ENCODE peak calls at places on chromosomes 2 and 18, in four cellular contexts. One of them, this sample, is unnamed.

GRCh38 chr18:58438161-58438983 is 190.5 kb downstream of the ALPK2 start:
- DNase-seq in GM12878: no peak
- DNase-seq in HepG2: no peak
- DNase-seq in K562: no peak
- DNase-seq in this sample: no peak

GRCh38 chr2:240964221-240964853 is 34.1 kb upstream of the SNED1 start:
- DNase-seq in GM12878: no peak
- DNase-seq in HepG2: no peak
- DNase-seq in K562: no peak
- DNase-seq in this sample: no peak

GRCh38 chr2:206084870-206085741 is 868 bp downstream of the INO80D start:
- DNase-seq in GM12878: no peak
- DNase-seq in HepG2: no peak
- DNase-seq in K562: peak; percentile 58
- DNase-seq in this sample: peak; percentile 23

GRCh38 chr2:101972621-101973434 is 18.9 kb upstream of the IL1R2 start:
- DNase-seq in GM12878: no peak
- DNase-seq in HepG2: no peak
- DNase-seq in K562: no peak
- DNase-seq in this sample: no peak

GRCh38 chr18:11657152-11657551 is 31.9 kb upstream of the GNAL start:
- DNase-seq in GM12878: no peak
- DNase-seq in HepG2: no peak
- DNase-seq in K562: no peak
- DNase-seq in this sample: no peak

GRCh38 chr2:38505779-38506178 is 96.9 kb downstream of the HNRNPLL start:
- DNase-seq in GM12878: no peak
- DNase-seq in HepG2: no peak
- DNase-seq in K562: no peak
- DNase-seq in this sample: no peak

GRCh38 chr2:121018136-121019057 is 266.6 kb downstream of the TFCP2L1 start:
- DNase-seq in GM12878: no peak
- DNase-seq in HepG2: no peak
- DNase-seq in K562: peak; percentile 62
- DNase-seq in this sample: no peak

GRCh38 chr2:42513252-42513918 is 19.6 kb upstream of the KCNG3 start:
- DNase-seq in GM12878: no peak
- DNase-seq in HepG2: peak; percentile 69
- DNase-seq in K562: peak; percentile 54
- DNase-seq in this sample: peak; percentile 70

GRCh38 chr2:33291278-33292013 is 185.0 kb upstream of the RASGRP3 start:
- DNase-seq in GM12878: no peak
- DNase-seq in HepG2: peak; percentile 52
- DNase-seq in K562: no peak
- DNase-seq in this sample: no peak

GRCh38 chr2:102337481-102338386 is 17.9 kb upstream of the IL18R1 start:
- DNase-seq in GM12878: no peak
- DNase-seq in HepG2: no peak
- DNase-seq in K562: no peak
- DNase-seq in this sample: no peak

GRCh38 chr2:70703900-70704549 is 64.0 kb downstream of the ADD2 start:
- DNase-seq in GM12878: no peak
- DNase-seq in HepG2: no peak
- DNase-seq in K562: peak; percentile 66
- DNase-seq in this sample: no peak

GRCh38 chr18:10851824-10852225 is 297.5 kb downstream of the PIEZO2 start:
- DNase-seq in GM12878: peak; percentile 61
- DNase-seq in HepG2: peak; percentile 57
- DNase-seq in K562: peak; percentile 48
- DNase-seq in this sample: peak; percentile 12

GRCh38 chr2:132429941-132430573 is 13.5 kb downstream of the GPR39 start:
- DNase-seq in GM12878: no peak
- DNase-seq in HepG2: no peak
- DNase-seq in K562: no peak
- DNase-seq in this sample: no peak

GRCh38 chr18:10033038-10033437 is 119.2 kb downstream of the VAPA start:
- DNase-seq in GM12878: no peak
- DNase-seq in HepG2: no peak
- DNase-seq in K562: no peak
- DNase-seq in this sample: no peak

GRCh38 chr2:30332791-30333453 is 101.6 kb downstream of the LBH start:
- DNase-seq in GM12878: no peak
- DNase-seq in HepG2: no peak
- DNase-seq in K562: no peak
- DNase-seq in this sample: no peak

GRCh38 chr2:136281281-136282117 is 163.6 kb upstream of the CXCR4 start:
- DNase-seq in GM12878: peak; percentile 25
- DNase-seq in HepG2: no peak
- DNase-seq in K562: no peak
- DNase-seq in this sample: no peak

GRCh38 chr2:10331702-10332401 is 29.1 kb downstream of the HPCAL1 start:
- DNase-seq in GM12878: peak; percentile 51
- DNase-seq in HepG2: no peak
- DNase-seq in K562: no peak
- DNase-seq in this sample: no peak

GRCh38 chr2:26740346-26740745 is 23.7 kb upstream of the SLC35F6 start:
- DNase-seq in GM12878: no peak
- DNase-seq in HepG2: no peak
- DNase-seq in K562: no peak
- DNase-seq in this sample: no peak

GRCh38 chr2:168490015-168490874 is 34.2 kb downstream of the CERS6 start:
- DNase-seq in GM12878: peak; percentile 92
- DNase-seq in HepG2: peak; percentile 70
- DNase-seq in K562: no peak
- DNase-seq in this sample: no peak

DNA sequence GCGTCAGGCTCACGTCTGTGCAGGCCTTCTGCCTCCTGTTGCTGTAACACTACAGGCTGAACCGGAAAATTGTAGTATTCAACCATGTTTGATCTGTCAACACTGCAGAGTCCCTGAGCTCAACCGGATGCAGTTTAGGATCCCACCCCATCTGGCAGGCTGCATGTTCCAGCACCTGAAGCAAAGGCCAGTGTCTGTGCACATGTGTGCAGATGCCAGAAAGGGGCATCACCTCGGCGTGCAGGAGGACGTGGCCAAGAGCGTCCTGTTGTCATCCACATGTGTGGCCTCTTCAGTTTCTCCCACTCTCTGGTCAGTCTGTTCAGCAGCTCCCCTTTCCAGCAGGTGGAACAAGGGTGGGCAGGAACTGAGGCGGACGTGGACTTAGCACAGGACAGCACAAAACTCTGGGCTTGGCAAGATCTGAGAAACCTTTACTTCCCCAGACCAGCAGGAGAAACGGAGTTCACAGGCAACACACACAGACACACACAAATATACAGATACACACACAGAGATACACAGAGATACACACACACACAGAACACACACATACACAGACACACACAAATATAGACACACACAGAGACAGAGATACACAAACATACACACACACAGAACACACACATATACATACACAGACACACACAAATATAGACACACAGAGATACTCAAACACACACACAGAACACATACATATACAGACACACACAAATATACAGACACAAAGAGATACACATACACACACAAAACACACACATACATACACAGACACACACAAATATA is 111.3 kb downstream of the NDUFA10 start:
- DNase-seq in GM12878: no peak
- DNase-seq in HepG2: peak; percentile 24
- DNase-seq in K562: no peak
- DNase-seq in this sample: no peak
- TF ChIP-seq FOXM1 in GM12878: no peak
- TF ChIP-seq FOXM1 in HepG2: no peak
- TF ChIP-seq FOXM1 in K562: no peak
- TF ChIP-seq FOXM1 in this sample: no peak

GRCh38 chr2:172299741-172300140 is 127.6 kb upstream of the ITGA6 start:
- DNase-seq in GM12878: no peak
- DNase-seq in HepG2: no peak
- DNase-seq in K562: no peak
- DNase-seq in this sample: no peak
- TF ChIP-seq BHLHE40 in GM12878: no peak
- TF ChIP-seq BHLHE40 in HepG2: no peak
- TF ChIP-seq BHLHE40 in K562: no peak
- TF ChIP-seq BHLHE40 in this sample: no peak

DNA sequence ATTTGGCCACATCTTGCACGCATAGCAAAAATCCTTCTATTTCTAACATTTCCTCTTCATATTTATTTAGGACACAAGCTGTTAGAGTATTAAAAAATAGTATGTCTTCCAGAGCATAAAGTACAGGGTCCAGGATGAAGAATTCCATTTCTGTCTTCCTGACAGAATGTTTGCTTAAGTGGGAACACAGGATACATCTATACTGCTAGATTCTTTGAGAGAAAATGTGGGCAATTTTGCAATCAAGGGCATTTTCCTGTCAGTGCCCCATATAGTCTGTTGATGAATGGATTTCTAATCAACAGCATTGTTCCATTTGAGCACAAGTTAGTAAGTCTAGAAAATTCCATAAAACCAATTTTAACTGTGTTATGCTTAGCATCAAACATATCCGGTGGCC is 409.9 kb downstream of the CPS1 start:
- DNase-seq in GM12878: no peak
- DNase-seq in HepG2: peak; percentile 72
- DNase-seq in K562: no peak
- DNase-seq in this sample: no peak
- TF ChIP-seq SP1 in GM12878: no peak
- TF ChIP-seq SP1 in HepG2: no peak
- TF ChIP-seq SP1 in K562: no peak
- TF ChIP-seq SP1 in this sample: no peak

GRCh38 chr2:237896941-237897340 is 37.5 kb downstream of the RAMP1 start:
- DNase-seq in GM12878: no peak
- DNase-seq in HepG2: no peak
- DNase-seq in K562: no peak
- DNase-seq in this sample: no peak

GRCh38 chr2:237894986-237895543 is 35.6 kb downstream of the RAMP1 start:
- DNase-seq in GM12878: no peak
- DNase-seq in HepG2: no peak
- DNase-seq in K562: no peak
- DNase-seq in this sample: no peak

GRCh38 chr2:237895544-237896506 is 36.4 kb downstream of the RAMP1 start:
- DNase-seq in GM12878: no peak
- DNase-seq in HepG2: no peak
- DNase-seq in K562: no peak
- DNase-seq in this sample: no peak

GRCh38 chr2:237894396-237894979 is 35.1 kb downstream of the RAMP1 start:
- DNase-seq in GM12878: no peak
- DNase-seq in HepG2: no peak
- DNase-seq in K562: no peak
- DNase-seq in this sample: no peak

GRCh38 chr2:237896507-237896892 is 37.1 kb downstream of the RAMP1 start:
- DNase-seq in GM12878: no peak
- DNase-seq in HepG2: no peak
- DNase-seq in K562: no peak
- DNase-seq in this sample: no peak
- TF ChIP-seq FOXM1 in GM12878: no peak
- TF ChIP-seq FOXM1 in HepG2: no peak
- TF ChIP-seq FOXM1 in K562: no peak
- TF ChIP-seq FOXM1 in this sample: no peak

GRCh38 chr2:112876257-112876970 is 34.6 kb upstream of the IL37 start:
- DNase-seq in GM12878: no peak
- DNase-seq in HepG2: no peak
- DNase-seq in K562: no peak
- DNase-seq in this sample: no peak
- TF ChIP-seq BHLHE40 in GM12878: no peak
- TF ChIP-seq BHLHE40 in HepG2: no peak
- TF ChIP-seq BHLHE40 in K562: no peak
- TF ChIP-seq BHLHE40 in this sample: no peak

GRCh38 chr2:54599326-54599710 is 124.1 kb upstream of the EML6 start:
- DNase-seq in GM12878: no peak
- DNase-seq in HepG2: no peak
- DNase-seq in K562: no peak
- DNase-seq in this sample: no peak
- TF ChIP-seq SP1 in GM12878: no peak
- TF ChIP-seq SP1 in HepG2: no peak
- TF ChIP-seq SP1 in K562: no peak
- TF ChIP-seq SP1 in this sample: no peak

This sample was measured in HEK293T.